ENCODE peak calls at places on chromosomes 3 and 15, in ten cellular contexts. D, P, J, O, U, W, Q, X, B and V are unnamed samples.

GRCh38 chr3:35183915-35184675 is 455.2 kb upstream of the ARPP21 start:
- DNase-seq in D (no peak), P (no peak), J (no peak), O (no peak), U (no peak), W (no peak), Q (no peak), X (no peak), B (no peak), V (no peak)

GRCh38 chr3:127784283-127784682 is 38.0 kb downstream of the MGLL start:
- DNase-seq in D (no peak), P (peak), J (no peak), O (no peak), U (no peak), W (peak), Q (no peak), X (no peak), B (no peak), V (no peak)

GRCh38 chr15:68655686-68656437 is 77.1 kb downstream of the CORO2B start:
- DNase-seq in D (no peak), P (no peak), J (no peak), O (no peak), U (no peak), W (peak), Q (no peak), X (no peak), B (no peak), V (no peak)

GRCh38 chr3:197312431-197312830 is 14.0 kb upstream of the DLG1 start:
- DNase-seq in D (no peak), P (no peak), J (no peak), O (no peak), U (no peak), W (no peak), Q (no peak), X (no peak), B (no peak), V (no peak)

GRCh38 chr15:49813615-49814014 is 192.8 kb downstream of the DTWD1 start:
- DNase-seq in D (no peak), P (no peak), J (no peak), O (no peak), U (no peak), W (no peak), Q (peak), X (no peak), B (no peak), V (no peak)

GRCh38 chr15:95872366-95872771 is 458.1 kb upstream of the NR2F2 start:
- DNase-seq in D (no peak), P (no peak), J (no peak), O (no peak), U (no peak), W (no peak), Q (no peak), X (no peak), B (no peak), V (no peak)

GRCh38 chr3:138440137-138440536 is 5.7 kb downstream of the ESYT3 start:
- DNase-seq in D (no peak), P (no peak), J (no peak), O (no peak), U (no peak), W (no peak), Q (no peak), X (no peak), B (peak), V (no peak)

GRCh38 chr3:59772416-59773408 is 722.9 kb upstream of the CFAP20DC start:
- DNase-seq in D (no peak), P (peak), J (no peak), O (no peak), U (no peak), W (no peak), Q (no peak), X (no peak), B (no peak), V (no peak)

DNA sequence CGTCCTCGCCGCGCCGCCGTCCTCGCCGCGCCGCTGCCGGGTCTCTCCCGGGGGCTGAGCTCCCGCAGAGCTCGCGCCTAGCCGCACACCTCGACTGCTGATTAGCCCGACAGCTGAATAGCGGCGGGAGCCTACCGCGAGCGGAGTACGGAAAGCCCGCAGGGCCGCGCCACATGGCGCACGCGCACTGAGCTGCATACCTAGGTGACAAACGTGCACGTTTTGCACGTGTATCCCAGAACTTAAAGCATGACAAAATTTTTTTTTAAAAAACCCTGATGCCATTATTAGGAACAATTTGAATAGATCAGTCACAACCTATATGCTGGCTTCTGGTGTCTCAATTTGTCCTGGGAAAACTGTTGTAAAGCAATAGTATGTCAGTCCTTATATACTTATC is at the start of gene GOLGA8A:
- DNase-seq in D (peak), P (peak), J (peak), O (peak), U (no peak), W (no peak), Q (peak), X (no peak), B (peak), V (peak)
- TF ChIP-seq POLR2A in D (no peak), P (no peak), J (no peak), O (no peak), U (no peak), W (no peak), Q (no peak), X (no peak), B (no peak), V (peak)

GRCh38 chr3:195849322-195850074 is 37.8 kb upstream of the MUC4 start:
- DNase-seq in D (no peak), P (peak), J (no peak), O (peak), U (no peak), W (no peak), Q (no peak), X (peak), B (peak), V (no peak)
- TF ChIP-seq POLR2A in D (no peak), P (no peak), J (no peak), O (no peak), U (no peak), W (no peak), Q (no peak), X (no peak), B (no peak), V (no peak)

GRCh38 chr3:53881691-53882593 is at the start of gene ACTR8:
- DNase-seq in D (peak), P (peak), J (peak), O (peak), U (peak), W (peak), Q (peak), X (peak), B (peak), V (peak)
- TF ChIP-seq POLR2A in D (peak), P (peak), J (peak), O (peak), U (peak), W (peak), Q (no peak), X (peak), B (no peak), V (peak)

DNA sequence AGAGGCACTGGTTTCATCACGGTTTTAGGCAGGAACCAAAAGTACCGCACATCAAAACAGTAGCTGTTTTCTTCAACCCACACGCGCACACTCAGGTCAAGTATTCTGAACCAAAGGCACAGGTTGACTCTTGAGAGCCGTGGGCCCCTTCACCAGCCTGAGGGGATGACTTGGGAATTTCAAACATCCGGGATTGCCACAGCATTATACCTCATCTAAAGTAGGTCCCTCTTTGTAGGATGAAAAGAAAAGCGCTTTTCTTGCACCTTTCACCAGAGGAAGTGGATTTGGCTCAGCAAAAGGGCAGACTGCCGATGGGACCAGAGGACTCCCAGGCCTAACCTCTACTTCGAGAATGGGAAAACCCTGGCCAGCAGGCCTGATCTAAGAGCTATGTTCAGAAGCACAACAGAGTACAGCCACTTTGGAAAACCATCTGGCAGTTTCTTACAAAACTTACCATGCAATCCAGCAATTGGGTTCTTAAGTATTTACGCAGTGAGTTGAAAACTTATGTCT is 88.2 kb upstream of the PROK2 start:
- DNase-seq in D (no peak), P (no peak), J (peak), O (no peak), U (no peak), W (no peak), Q (no peak), X (no peak), B (no peak), V (no peak)
- TF ChIP-seq POLR2A in D (no peak), P (no peak), J (no peak), O (no peak), U (no peak), W (no peak), Q (no peak), X (no peak), B (no peak), V (no peak)

GRCh38 chr3:57692404-57693191 is at the start of gene DENND6A:
- DNase-seq in D (peak), P (peak), J (peak), O (peak), U (peak), W (peak), Q (peak), X (peak), B (peak), V (peak)
- TF ChIP-seq POLR2A in D (peak), P (peak), J (peak), O (peak), U (peak), W (peak), Q (no peak), X (peak), B (peak), V (peak)

DNA sequence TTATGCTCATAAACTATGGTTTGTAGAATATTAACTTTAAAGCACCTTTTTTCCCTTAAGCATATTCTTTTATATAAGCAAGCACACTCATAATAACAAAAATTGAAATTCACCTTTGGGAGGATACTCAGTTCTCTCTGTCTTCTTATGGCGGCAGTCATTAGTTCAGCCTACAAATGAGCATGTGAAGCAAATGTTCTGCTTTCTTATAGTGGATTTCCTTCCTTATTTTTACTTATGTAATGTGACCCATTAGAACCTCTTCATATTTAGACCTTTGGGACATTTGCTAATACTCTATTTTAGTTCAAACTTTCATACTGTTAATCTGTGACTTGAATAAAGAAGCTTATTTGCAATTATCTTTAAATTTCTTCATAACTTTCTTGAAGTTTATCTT is at the start of gene P2RY13:
- DNase-seq in D (no peak), P (no peak), J (no peak), O (no peak), U (no peak), W (no peak), Q (no peak), X (no peak), B (no peak), V (no peak)
- TF ChIP-seq POLR2A in D (no peak), P (peak), J (no peak), O (no peak), U (no peak), W (no peak), Q (no peak), X (no peak), B (no peak), V (no peak)